ENCODE peak calls at places on chromosome 19, in seven cellular contexts. B is right atrium auricular region, C is BE2C, Q is transverse colon, Y is endothelial cell, E is breast epithelium, S is glutamatergic neuron. R is an unnamed sample.

GRCh38 chr19:42596391-42597071 is 1.8 kb upstream of the CEACAM8 start:
- DNase-seq in Q (peak), E (no peak), Y (peak), S (peak), B (no peak), C (peak), R (peak)

GRCh38 chr19:10316229-10317044 is 622 bp upstream of the FDX2 start:
- DNase-seq in S (no peak), C (peak), B (no peak), Q (no peak), E (no peak), Y (no peak), R (no peak)

GRCh38 chr19:4007836-4008539 is 452 bp downstream of the PIAS4 start:
- DNase-seq in Q (peak), B (no peak), E (no peak), C (no peak), S (peak), Y (no peak), R (no peak)

GRCh38 chr19:2962018-2962670 is 15.2 kb upstream of the TLE6 start:
- DNase-seq in Q (peak), S (peak), C (peak), Y (peak), B (peak), E (no peak), R (peak)

GRCh38 chr19:11699931-11700794 is 38.6 kb downstream of the ZNF823 start:
- DNase-seq in E (no peak), B (no peak), S (no peak), Q (no peak), Y (peak), C (peak), R (no peak)

GRCh38 chr19:7307590-7308218 is 13.5 kb upstream of the INSR start:
- DNase-seq in S (no peak), Y (no peak), Q (peak), B (no peak), E (no peak), C (no peak), R (no peak)

GRCh38 chr19:36973021-36973843 is 57.1 kb downstream of the ZNF568 start:
- DNase-seq in C (peak), E (peak), S (peak), B (peak), Y (peak), Q (peak), R (peak)

GRCh38 chr19:12346896-12347295 is 13.5 kb upstream of the ZNF563 start:
- DNase-seq in B (no peak), Q (no peak), C (no peak), Y (no peak), S (no peak), E (no peak), R (no peak)

GRCh38 chr19:48958006-48958405 is 3.3 kb downstream of the BAX start:
- DNase-seq in Y (no peak), Q (no peak), B (no peak), C (no peak), S (no peak), E (no peak), R (no peak)

GRCh38 chr19:33355535-33355934 is 18.0 kb upstream of the CEBPG start:
- DNase-seq in B (no peak), C (no peak), Q (no peak), E (no peak), Y (no peak), S (no peak), R (no peak)

GRCh38 chr19:40668991-40669614 is 21.3 kb downstream of the NUMBL start:
- DNase-seq in C (no peak), E (no peak), Q (no peak), S (no peak), Y (no peak), B (no peak), R (no peak)

GRCh38 chr19:11227201-11227886 is 12.1 kb upstream of the ANGPTL8 start:
- DNase-seq in C (peak), Q (no peak), S (no peak), B (no peak), Y (no peak), E (no peak), R (no peak)

GRCh38 chr19:51138549-51138979 is 3.5 kb upstream of the SIGLEC7 start:
- DNase-seq in S (no peak), B (peak), Q (peak), Y (no peak), E (no peak), C (no peak), R (no peak)

GRCh38 chr19:55495646-55496349 is 7.6 kb downstream of the SSC5D start:
- DNase-seq in C (no peak), S (no peak), B (no peak), Y (no peak), E (no peak), Q (no peak), R (no peak)

GRCh38 chr19:32843716-32844245 is 25.8 kb downstream of the SLC7A9 start:
- DNase-seq in E (no peak), C (no peak), S (no peak), Y (no peak), B (no peak), Q (no peak), R (no peak)

GRCh38 chr19:51548213-51548651 is 16.8 kb upstream of the SIGLEC6 start:
- DNase-seq in B (peak), Q (no peak), C (no peak), Y (no peak), S (no peak), E (peak), R (no peak)

GRCh38 chr19:48530770-48531169 is 19.1 kb upstream of the LMTK3 start:
- DNase-seq in Y (no peak), S (no peak), B (no peak), C (no peak), E (no peak), Q (no peak), R (no peak)

GRCh38 chr19:41967056-41967783 is 8.1 kb upstream of the RABAC1 start:
- DNase-seq in C (no peak), E (no peak), B (no peak), Y (no peak), S (no peak), Q (no peak), R (no peak)

GRCh38 chr19:3298853-3299449 is 67.4 kb upstream of the NFIC start:
- DNase-seq in S (no peak), B (no peak), E (no peak), Y (no peak), C (no peak), Q (no peak), R (no peak)

GRCh38 chr19:1502433-1503088 is 10.3 kb downstream of the ADAMTSL5 start:
- DNase-seq in E (no peak), B (no peak), Y (no peak), Q (no peak), C (no peak), S (no peak), R (no peak)

GRCh38 chr19:11849264-11849615 is 714 bp downstream of the ZNF439 start:
- DNase-seq in E (no peak), B (no peak), Y (no peak), S (no peak), Q (no peak), C (no peak), R (no peak)

GRCh38 chr19:4447327-4448146 is 10.1 kb downstream of the UBXN6 start:
- DNase-seq in S (no peak), C (no peak), Q (no peak), E (no peak), Y (no peak), B (no peak), R (no peak)

GRCh38 chr19:41353466-41354342 is at the start of gene TGFB1:
- DNase-seq in C (peak), E (peak), Y (peak), Q (peak), S (peak), B (peak), R (peak)

GRCh38 chr19:4083677-4084546 is 17.2 kb upstream of the ZBTB7A start:
- DNase-seq in S (no peak), E (peak), B (no peak), Q (peak), Y (no peak), C (no peak), R (peak)

GRCh38 chr19:1851581-1852293 is 3.5 kb upstream of the REXO1 start:
- DNase-seq in E (no peak), Q (no peak), Y (peak), C (peak), B (no peak), S (peak), R (peak)

GRCh38 chr19:36771275-36772231 is 1.1 kb downstream of the ZNF850 start:
- DNase-seq in C (peak), S (no peak), Q (peak), Y (peak), B (peak), E (peak), R (peak)

GRCh38 chr19:33906578-33907335 is 110.1 kb downstream of the KCTD15 start:
- DNase-seq in Q (no peak), E (peak), Y (peak), B (peak), C (no peak), S (peak), R (no peak)

GRCh38 chr19:19626516-19627441 is 1.2 kb downstream of the LPAR2 start:
- DNase-seq in C (no peak), S (no peak), Y (no peak), B (no peak), Q (no peak), E (no peak), R (no peak)

GRCh38 chr19:34503546-34504272 is 22.2 kb downstream of the WTIP start:
- DNase-seq in Q (no peak), B (peak), E (no peak), C (no peak), S (no peak), Y (no peak), R (peak)

GRCh38 chr19:3370214-3370720 is 3.9 kb downstream of the NFIC start:
- DNase-seq in B (no peak), E (no peak), S (no peak), C (no peak), Y (no peak), Q (no peak), R (no peak)

GRCh38 chr19:9523885-9524474 is 14.5 kb downstream of the ZNF426 start:
- DNase-seq in B (no peak), S (no peak), Y (no peak), Q (no peak), C (no peak), E (no peak), R (no peak)

GRCh38 chr19:7894612-7895309 is 6.5 kb downstream of the LRRC8E start:
- DNase-seq in S (no peak), Y (no peak), Q (peak), B (no peak), E (peak), C (no peak), R (no peak)

GRCh38 chr19:49906879-49907564 is 10.3 kb upstream of the IL4I1 start:
- DNase-seq in Q (no peak), C (no peak), B (no peak), E (no peak), S (no peak), Y (no peak), R (no peak)

GRCh38 chr19:35247526-35248309 is 1.1 kb upstream of the LSR start:
- DNase-seq in S (peak), C (no peak), E (peak), Q (peak), Y (peak), B (peak), R (peak)

GRCh38 chr19:50519006-50519575 is 5.4 kb upstream of the ASPDH start:
- DNase-seq in Q (no peak), B (no peak), C (no peak), E (no peak), S (no peak), Y (no peak), R (no peak)

GRCh38 chr19:30113182-30113581 is 171.1 kb downstream of the URI1 start:
- DNase-seq in Q (no peak), E (no peak), C (no peak), B (no peak), S (no peak), Y (no peak), R (no peak)

GRCh38 chr19:43774103-43774939 is 6.5 kb downstream of the KCNN4 start:
- DNase-seq in Q (peak), C (peak), B (peak), Y (peak), E (no peak), S (peak), R (no peak)
- TF ChIP-seq CTCF in Q (peak), C (peak), B (peak), Y (peak), E (no peak), S (peak), R (no peak)

GRCh38 chr19:47510516-47511127 is 4.2 kb downstream of the NAPA start:
- DNase-seq in S (no peak), Q (no peak), C (no peak), E (no peak), B (no peak), Y (no peak), R (no peak)
- TF ChIP-seq CTCF in S (no peak), Q (no peak), C (no peak), E (no peak), B (no peak), Y (no peak), R (no peak)

DNA sequence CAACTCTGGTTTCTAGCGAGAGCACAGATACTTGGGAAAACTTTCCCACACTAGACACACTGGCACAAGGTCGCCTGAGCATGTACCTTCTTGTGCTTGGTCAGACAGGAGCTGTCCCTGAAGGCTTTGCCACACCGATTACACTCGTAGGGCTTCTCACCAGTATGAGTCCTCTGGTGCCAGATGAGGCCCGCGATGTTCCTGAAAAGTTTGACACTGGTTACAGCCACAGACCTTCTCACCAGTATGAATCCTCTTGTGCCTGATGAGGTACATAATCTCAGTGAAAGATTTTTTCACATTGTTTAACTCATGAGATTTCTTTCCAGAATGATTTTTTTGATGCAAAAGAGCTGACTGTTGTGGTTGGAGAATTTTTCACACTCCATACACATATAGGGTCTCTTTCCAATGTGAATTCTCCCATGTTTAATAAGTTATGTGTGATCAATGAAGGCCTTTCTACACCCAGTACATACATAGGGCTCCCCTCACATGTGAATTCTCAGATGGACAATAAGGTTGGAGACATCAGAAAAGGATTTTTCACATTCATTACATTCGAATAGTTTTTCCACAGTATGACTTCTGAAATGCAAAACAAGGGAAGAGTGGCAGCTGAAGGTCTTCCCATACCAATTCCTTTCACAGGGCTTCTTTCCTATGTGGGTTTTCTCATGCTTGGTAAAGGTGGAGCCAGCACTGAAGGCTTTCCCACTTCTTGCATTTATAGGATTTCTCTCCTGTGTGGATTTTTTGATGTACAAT is 9.9 kb upstream of the ZSCAN18 start:
- DNase-seq in E (no peak), C (no peak), Q (no peak), B (no peak), S (no peak), Y (no peak), R (no peak)
- TF ChIP-seq CTCF in E (no peak), C (no peak), Q (no peak), B (no peak), S (no peak), Y (no peak), R (no peak)

DNA sequence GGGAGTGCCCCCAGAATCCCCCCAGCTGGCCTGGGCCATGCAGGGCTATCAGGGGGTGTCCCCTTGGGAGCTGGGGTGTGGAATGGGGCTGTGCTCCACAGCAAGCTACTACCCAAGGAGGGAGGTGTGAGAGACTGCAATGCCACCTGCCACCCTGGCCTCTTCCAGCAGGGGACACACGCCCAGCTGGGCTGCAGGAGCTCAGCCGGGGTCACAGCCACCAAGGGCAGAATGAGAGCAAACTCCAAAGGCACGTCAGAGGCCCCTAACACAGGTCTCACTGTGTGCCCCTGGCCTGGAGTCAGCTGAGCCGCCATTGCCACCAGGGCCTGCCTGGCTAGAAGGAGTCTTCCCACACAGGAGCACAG is 55.5 kb downstream of the MLLT1 start:
- DNase-seq in B (no peak), E (no peak), S (no peak), Y (no peak), C (no peak), Q (no peak), R (no peak)
- TF ChIP-seq CTCF in B (no peak), E (no peak), S (no peak), Y (no peak), C (no peak), Q (no peak), R (no peak)

GRCh38 chr19:15463865-15464371 is 426 bp downstream of the RASAL3 start:
- DNase-seq in Q (peak), Y (no peak), B (no peak), S (no peak), C (no peak), E (no peak), R (peak)
- TF ChIP-seq CTCF in Q (no peak), Y (no peak), B (no peak), S (no peak), C (no peak), E (no peak), R (no peak)

GRCh38 chr19:489418-490196 is 6.7 kb upstream of the MADCAM1 start:
- DNase-seq in Q (no peak), Y (peak), E (no peak), B (no peak), S (peak), C (no peak), R (no peak)
- TF ChIP-seq CTCF in Q (no peak), Y (no peak), E (no peak), B (no peak), S (no peak), C (no peak), R (no peak)

DNA sequence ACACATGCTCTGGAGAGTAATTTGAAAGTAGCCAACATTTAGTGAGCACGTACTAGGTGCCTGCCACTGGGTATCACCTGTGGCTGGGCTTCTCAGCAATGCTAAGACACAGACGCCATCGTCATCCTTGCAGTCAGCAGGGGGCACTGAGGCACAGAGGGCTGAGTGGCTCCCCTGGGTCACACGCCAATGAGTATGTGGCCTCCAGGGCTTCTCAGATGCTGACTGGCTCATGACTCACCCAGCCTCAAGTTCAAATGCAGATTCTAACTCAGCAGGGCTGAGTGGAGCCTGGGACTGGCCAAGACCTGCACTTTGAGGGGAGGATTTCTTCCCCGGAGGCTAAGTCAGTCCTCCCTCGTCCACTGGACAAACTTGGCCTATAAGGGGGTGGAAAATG is 115.1 kb upstream of the CACNA1A start:
- DNase-seq in Y (no peak), B (no peak), E (peak), S (no peak), Q (no peak), C (no peak), R (no peak)
- TF ChIP-seq CTCF in Y (no peak), B (no peak), E (no peak), S (no peak), Q (no peak), C (no peak), R (no peak)